ENCODE peak calls at places on chromosomes 3 and 15, in ten cellular contexts. R, C, W, Z, B, O, S, A, F and G are unnamed samples.
A peak's percentile ranks its signal among the peaks of the same experiment; 100 is the strongest.

GRCh38 chr15:94057305-94057704 is 174.1 kb upstream of the MCTP2 start:
- DNase-seq in Z (no peak), C (no peak), S (no peak), R (no peak), O (no peak), B (no peak), A (no peak), F (no peak), W (no peak), G (no peak)

GRCh38 chr3:62361261-62361660 is 12.1 kb downstream of the FEZF2 start:
- DNase-seq in W (no peak), F (no peak), B (peak; percentile 31), S (no peak), C (no peak), A (no peak), O (no peak), Z (no peak), R (no peak), G (no peak)

GRCh38 chr15:101107625-101108457 is 144.0 kb downstream of the CHSY1 start:
- DNase-seq in Z (no peak), O (no peak), A (no peak), C (no peak), F (no peak), W (no peak), R (no peak), B (no peak), S (no peak), G (no peak)

GRCh38 chr3:16374047-16375019 is 109.3 kb downstream of the OXNAD1 start:
- DNase-seq in S (no peak), Z (no peak), B (no peak), R (no peak), F (no peak), O (peak; percentile 36), W (no peak), A (no peak), C (no peak), G (peak; percentile 44)

GRCh38 chr3:172085557-172085895 is 46.1 kb downstream of the FNDC3B start:
- DNase-seq in O (no peak), Z (no peak), C (no peak), R (no peak), F (no peak), B (no peak), A (no peak), S (no peak), W (no peak), G (no peak)

GRCh38 chr15:60591491-60592385 is 112.8 kb upstream of the ICE2 start:
- DNase-seq in A (peak; percentile 72), O (peak; percentile 46), R (peak; percentile 38), C (peak; percentile 36), F (no peak), Z (no peak), S (peak; percentile 49), W (no peak), B (no peak), G (peak; percentile 29)

GRCh38 chr3:169668957-169669681 is 5.6 kb upstream of the MECOM start:
- DNase-seq in Z (no peak), C (peak; percentile 58), F (peak; percentile 14), R (no peak), W (peak; percentile 61), O (peak; percentile 81), A (peak; percentile 52), S (peak; percentile 47), B (peak; percentile 4), G (no peak)

GRCh38 chr3:149744151-149744550 is 8.1 kb downstream of the COMMD2 start:
- DNase-seq in R (no peak), B (no peak), C (no peak), A (no peak), F (no peak), W (no peak), Z (no peak), O (no peak), S (no peak), G (no peak)

GRCh38 chr3:114861666-114862065 is 285.4 kb downstream of the ZBTB20 start:
- DNase-seq in S (no peak), Z (no peak), O (no peak), R (no peak), W (no peak), B (no peak), A (no peak), C (no peak), F (no peak), G (no peak)

GRCh38 chr3:115022214-115022613 is 124.9 kb downstream of the ZBTB20 start:
- DNase-seq in R (no peak), S (no peak), B (no peak), Z (no peak), O (no peak), W (no peak), A (no peak), F (no peak), C (no peak), G (no peak)

GRCh38 chr3:30894521-30895289 is at the start of gene GADL1:
- DNase-seq in O (peak; percentile 32), C (peak; percentile 38), W (no peak), S (peak; percentile 34), A (no peak), B (no peak), R (no peak), F (no peak), Z (no peak), G (no peak)

GRCh38 chr3:20316238-20316637 is 130.2 kb upstream of the SGO1 start:
- DNase-seq in F (peak; percentile 0), R (no peak), A (no peak), O (no peak), S (no peak), W (no peak), B (no peak), C (no peak), Z (no peak), G (no peak)

GRCh38 chr3:189714991-189715961 is 84.1 kb downstream of the TP63 start:
- DNase-seq in Z (no peak), C (peak; percentile 74), R (no peak), A (peak; percentile 97), O (no peak), W (no peak), F (no peak), B (no peak), S (peak; percentile 61), G (no peak)